ENCODE peak calls at places on chromosomes 3 and 15, in ten cellular contexts. One of them, this sample, is unnamed.

GRCh38 chr15:88572030-88572333 is 25.5 kb upstream of the DET1 start:
- DNase-seq in NCI-H510A treated with DMSO at 0.1 percent for 48 hours: peak; percentile 22
- DNase-seq in endothelial cell: no peak
- DNase-seq in NCI-H2081: no peak
- DNase-seq in neural crest cell: no peak
- DNase-seq in Daoy: no peak
- DNase-seq in LoVo: no peak
- DNase-seq in T-helper 9 cell: no peak
- DNase-seq in activated effector memory CD4-positive, alpha-beta T cell treated with anti-CD3 and anti-CD28 coated beads, Interleukin-2, amount 50 U/mL, for 16 hours: no peak
- DNase-seq in transverse colon: no peak
- DNase-seq in this sample: no peak

GRCh38 chr15:68158046-68158628 is 47.0 kb downstream of the CALML4 start:
- DNase-seq in neural crest cell: no peak
- DNase-seq in activated effector memory CD4-positive, alpha-beta T cell treated with anti-CD3 and anti-CD28 coated beads, Interleukin-2, amount 50 U/mL, for 16 hours: no peak
- DNase-seq in Daoy: no peak
- DNase-seq in NCI-H2081: no peak
- DNase-seq in T-helper 9 cell: no peak
- DNase-seq in endothelial cell: no peak
- DNase-seq in transverse colon: no peak
- DNase-seq in LoVo: no peak
- DNase-seq in NCI-H510A treated with DMSO at 0.1 percent for 48 hours: no peak
- DNase-seq in this sample: no peak

GRCh38 chr3:187445352-187445751 is 77.2 kb downstream of the RTP4 start:
- DNase-seq in Daoy: no peak
- DNase-seq in NCI-H510A treated with DMSO at 0.1 percent for 48 hours: no peak
- DNase-seq in activated effector memory CD4-positive, alpha-beta T cell treated with anti-CD3 and anti-CD28 coated beads, Interleukin-2, amount 50 U/mL, for 16 hours: no peak
- DNase-seq in NCI-H2081: peak; percentile 50
- DNase-seq in endothelial cell: no peak
- DNase-seq in transverse colon: no peak
- DNase-seq in neural crest cell: no peak
- DNase-seq in T-helper 9 cell: no peak
- DNase-seq in LoVo: no peak
- DNase-seq in this sample: no peak

GRCh38 chr3:50536471-50537180 is 30.9 kb downstream of the C3orf18 start:
- DNase-seq in neural crest cell: no peak
- DNase-seq in NCI-H2081: no peak
- DNase-seq in T-helper 9 cell: no peak
- DNase-seq in transverse colon: no peak
- DNase-seq in Daoy: no peak
- DNase-seq in activated effector memory CD4-positive, alpha-beta T cell treated with anti-CD3 and anti-CD28 coated beads, Interleukin-2, amount 50 U/mL, for 16 hours: no peak
- DNase-seq in endothelial cell: no peak
- DNase-seq in LoVo: no peak
- DNase-seq in NCI-H510A treated with DMSO at 0.1 percent for 48 hours: no peak
- DNase-seq in this sample: no peak

GRCh38 chr15:69976366-69976994 is 121.2 kb downstream of the TLE3 start:
- DNase-seq in LoVo: peak; percentile 66
- DNase-seq in NCI-H2081: no peak
- DNase-seq in neural crest cell: peak; percentile 65
- DNase-seq in Daoy: peak; percentile 62
- DNase-seq in activated effector memory CD4-positive, alpha-beta T cell treated with anti-CD3 and anti-CD28 coated beads, Interleukin-2, amount 50 U/mL, for 16 hours: peak; percentile 68
- DNase-seq in NCI-H510A treated with DMSO at 0.1 percent for 48 hours: no peak
- DNase-seq in T-helper 9 cell: peak; percentile 31
- DNase-seq in transverse colon: peak; percentile 29
- DNase-seq in endothelial cell: peak; percentile 69
- DNase-seq in this sample: peak; percentile 63

GRCh38 chr3:133445111-133445510 is 45.3 kb downstream of the BFSP2 start:
- DNase-seq in LoVo: no peak
- DNase-seq in activated effector memory CD4-positive, alpha-beta T cell treated with anti-CD3 and anti-CD28 coated beads, Interleukin-2, amount 50 U/mL, for 16 hours: no peak
- DNase-seq in neural crest cell: no peak
- DNase-seq in NCI-H510A treated with DMSO at 0.1 percent for 48 hours: no peak
- DNase-seq in T-helper 9 cell: no peak
- DNase-seq in NCI-H2081: peak; percentile 44
- DNase-seq in transverse colon: peak; percentile 44
- DNase-seq in endothelial cell: no peak
- DNase-seq in Daoy: no peak
- DNase-seq in this sample: no peak

GRCh38 chr3:15541371-15541770 is 19.9 kb upstream of the COLQ start:
- DNase-seq in endothelial cell: no peak
- DNase-seq in T-helper 9 cell: no peak
- DNase-seq in transverse colon: no peak
- DNase-seq in Daoy: no peak
- DNase-seq in LoVo: no peak
- DNase-seq in NCI-H2081: no peak
- DNase-seq in activated effector memory CD4-positive, alpha-beta T cell treated with anti-CD3 and anti-CD28 coated beads, Interleukin-2, amount 50 U/mL, for 16 hours: no peak
- DNase-seq in NCI-H510A treated with DMSO at 0.1 percent for 48 hours: no peak
- DNase-seq in neural crest cell: no peak
- DNase-seq in this sample: no peak

GRCh38 chr3:39124876-39125836 is 17.7 kb downstream of the TTC21A start:
- DNase-seq in NCI-H510A treated with DMSO at 0.1 percent for 48 hours: no peak
- DNase-seq in LoVo: no peak
- DNase-seq in Daoy: no peak
- DNase-seq in transverse colon: peak; percentile 49
- DNase-seq in activated effector memory CD4-positive, alpha-beta T cell treated with anti-CD3 and anti-CD28 coated beads, Interleukin-2, amount 50 U/mL, for 16 hours: no peak
- DNase-seq in neural crest cell: no peak
- DNase-seq in T-helper 9 cell: no peak
- DNase-seq in NCI-H2081: no peak
- DNase-seq in endothelial cell: no peak
- DNase-seq in this sample: peak; percentile 33

GRCh38 chr3:118850687-118851086 is 184.0 kb downstream of the IGSF11 start:
- DNase-seq in T-helper 9 cell: no peak
- DNase-seq in NCI-H2081: no peak
- DNase-seq in activated effector memory CD4-positive, alpha-beta T cell treated with anti-CD3 and anti-CD28 coated beads, Interleukin-2, amount 50 U/mL, for 16 hours: no peak
- DNase-seq in neural crest cell: no peak
- DNase-seq in transverse colon: no peak
- DNase-seq in Daoy: no peak
- DNase-seq in LoVo: no peak
- DNase-seq in NCI-H510A treated with DMSO at 0.1 percent for 48 hours: no peak
- DNase-seq in endothelial cell: no peak
- DNase-seq in this sample: no peak

GRCh38 chr15:65305776-65306175 is 1.3 kb downstream of the RNU5B-1 start:
- DNase-seq in NCI-H510A treated with DMSO at 0.1 percent for 48 hours: no peak
- DNase-seq in activated effector memory CD4-positive, alpha-beta T cell treated with anti-CD3 and anti-CD28 coated beads, Interleukin-2, amount 50 U/mL, for 16 hours: no peak
- DNase-seq in transverse colon: no peak
- DNase-seq in LoVo: no peak
- DNase-seq in endothelial cell: no peak
- DNase-seq in NCI-H2081: no peak
- DNase-seq in Daoy: peak; percentile 67
- DNase-seq in neural crest cell: no peak
- DNase-seq in T-helper 9 cell: no peak
- DNase-seq in this sample: no peak

GRCh38 chr15:43133429-43134156 is at the start of gene TMEM62:
- DNase-seq in NCI-H510A treated with DMSO at 0.1 percent for 48 hours: peak; percentile 61
- DNase-seq in T-helper 9 cell: peak; percentile 45
- DNase-seq in endothelial cell: peak; percentile 47
- DNase-seq in NCI-H2081: peak; percentile 77
- DNase-seq in LoVo: peak; percentile 81
- DNase-seq in activated effector memory CD4-positive, alpha-beta T cell treated with anti-CD3 and anti-CD28 coated beads, Interleukin-2, amount 50 U/mL, for 16 hours: peak; percentile 84
- DNase-seq in Daoy: peak; percentile 69
- DNase-seq in transverse colon: peak; percentile 92
- DNase-seq in neural crest cell: peak; percentile 52
- DNase-seq in this sample: peak; percentile 87

GRCh38 chr15:89335289-89336041 is 841 bp upstream of the POLG start:
- DNase-seq in transverse colon: peak; percentile 43
- DNase-seq in T-helper 9 cell: peak; percentile 32
- DNase-seq in Daoy: no peak
- DNase-seq in neural crest cell: no peak
- DNase-seq in NCI-H2081: no peak
- DNase-seq in activated effector memory CD4-positive, alpha-beta T cell treated with anti-CD3 and anti-CD28 coated beads, Interleukin-2, amount 50 U/mL, for 16 hours: no peak
- DNase-seq in LoVo: no peak
- DNase-seq in endothelial cell: peak; percentile 51
- DNase-seq in NCI-H510A treated with DMSO at 0.1 percent for 48 hours: peak; percentile 64
- DNase-seq in this sample: no peak

GRCh38 chr15:68205949-68206539 is 912 bp upstream of the CALML4 start:
- DNase-seq in LoVo: no peak
- DNase-seq in activated effector memory CD4-positive, alpha-beta T cell treated with anti-CD3 and anti-CD28 coated beads, Interleukin-2, amount 50 U/mL, for 16 hours: peak; percentile 61
- DNase-seq in Daoy: no peak
- DNase-seq in NCI-H2081: no peak
- DNase-seq in transverse colon: peak; percentile 92
- DNase-seq in neural crest cell: no peak
- DNase-seq in T-helper 9 cell: no peak
- DNase-seq in endothelial cell: no peak
- DNase-seq in NCI-H510A treated with DMSO at 0.1 percent for 48 hours: no peak
- DNase-seq in this sample: no peak

GRCh38 chr15:73924258-73924921 is 1.9 kb upstream of the LOXL1 start:
- DNase-seq in activated effector memory CD4-positive, alpha-beta T cell treated with anti-CD3 and anti-CD28 coated beads, Interleukin-2, amount 50 U/mL, for 16 hours: peak; percentile 69
- DNase-seq in transverse colon: no peak
- DNase-seq in LoVo: no peak
- DNase-seq in T-helper 9 cell: no peak
- DNase-seq in neural crest cell: no peak
- DNase-seq in endothelial cell: no peak
- DNase-seq in NCI-H510A treated with DMSO at 0.1 percent for 48 hours: no peak
- DNase-seq in Daoy: peak; percentile 90
- DNase-seq in NCI-H2081: no peak
- DNase-seq in this sample: no peak

GRCh38 chr3:153958635-153959320 is 162.4 kb upstream of the ARHGEF26 start:
- DNase-seq in activated effector memory CD4-positive, alpha-beta T cell treated with anti-CD3 and anti-CD28 coated beads, Interleukin-2, amount 50 U/mL, for 16 hours: no peak
- DNase-seq in endothelial cell: no peak
- DNase-seq in LoVo: no peak
- DNase-seq in NCI-H2081: no peak
- DNase-seq in NCI-H510A treated with DMSO at 0.1 percent for 48 hours: no peak
- DNase-seq in neural crest cell: no peak
- DNase-seq in T-helper 9 cell: no peak
- DNase-seq in transverse colon: no peak
- DNase-seq in Daoy: no peak
- DNase-seq in this sample: no peak

GRCh38 chr3:124783696-124784095 is 53.4 kb downstream of the UMPS start:
- DNase-seq in transverse colon: no peak
- DNase-seq in activated effector memory CD4-positive, alpha-beta T cell treated with anti-CD3 and anti-CD28 coated beads, Interleukin-2, amount 50 U/mL, for 16 hours: no peak
- DNase-seq in endothelial cell: no peak
- DNase-seq in T-helper 9 cell: no peak
- DNase-seq in LoVo: no peak
- DNase-seq in neural crest cell: no peak
- DNase-seq in NCI-H510A treated with DMSO at 0.1 percent for 48 hours: no peak
- DNase-seq in Daoy: no peak
- DNase-seq in NCI-H2081: no peak
- DNase-seq in this sample: no peak

GRCh38 chr3:58577269-58577821 is at the start of gene FAM107A:
- DNase-seq in neural crest cell: no peak
- DNase-seq in LoVo: no peak
- DNase-seq in activated effector memory CD4-positive, alpha-beta T cell treated with anti-CD3 and anti-CD28 coated beads, Interleukin-2, amount 50 U/mL, for 16 hours: no peak
- DNase-seq in transverse colon: peak; percentile 39
- DNase-seq in endothelial cell: peak; percentile 31
- DNase-seq in NCI-H2081: no peak
- DNase-seq in NCI-H510A treated with DMSO at 0.1 percent for 48 hours: no peak
- DNase-seq in T-helper 9 cell: no peak
- DNase-seq in Daoy: no peak
- DNase-seq in this sample: no peak

GRCh38 chr3:73572371-73572770 is 52.4 kb downstream of the PDZRN3 start:
- DNase-seq in T-helper 9 cell: no peak
- DNase-seq in NCI-H2081: no peak
- DNase-seq in NCI-H510A treated with DMSO at 0.1 percent for 48 hours: no peak
- DNase-seq in Daoy: no peak
- DNase-seq in LoVo: no peak
- DNase-seq in neural crest cell: no peak
- DNase-seq in transverse colon: peak; percentile 29
- DNase-seq in activated effector memory CD4-positive, alpha-beta T cell treated with anti-CD3 and anti-CD28 coated beads, Interleukin-2, amount 50 U/mL, for 16 hours: no peak
- DNase-seq in endothelial cell: no peak
- DNase-seq in this sample: peak; percentile 89

This sample was measured in Caco-2.